ENCODE peak calls at places on chromosomes 11 and 22, in nine cellular contexts. P is NCI-H2227 treated with DMSO at 0.1 percent for 48 hours; T is HCEC 1CT; J is NCI-H1694 treated with DMSO at 0.1 percent for 48 hours; O is activated naive CD8-positive, alpha-beta T cell treated with anti-CD3 and anti-CD28 coated beads, Interleukin-2, amount 50 U/mL, for 24 hours; Q is AG20443; V is effector memory CD4-positive, alpha-beta T cell; Y is T-helper 2 cell; B is AML-193. S is an unnamed sample.

GRCh38 chr11:19570889-19571288 is 141.7 kb upstream of the NAV2 start:
- DNase-seq in P (no peak), T (no peak), J (no peak), O (no peak), Q (no peak), V (no peak), Y (no peak), B (no peak), S (no peak)

GRCh38 chr11:128174465-128175101 is 412.8 kb downstream of the ETS1 start:
- DNase-seq in P (no peak), T (peak; percentile 40), J (peak; percentile 13), O (no peak), Q (peak; percentile 64), V (no peak), Y (no peak), B (no peak), S (peak; percentile 58)

GRCh38 chr11:96008161-96008560 is 84.3 kb upstream of the MTMR2 start:
- DNase-seq in P (no peak), T (peak; percentile 81), J (no peak), O (no peak), Q (no peak), V (no peak), Y (no peak), B (no peak), S (no peak)

GRCh38 chr11:60918941-60919275 is 5.0 kb downstream of the TMEM109 start:
- DNase-seq in P (no peak), T (peak; percentile 36), J (no peak), O (no peak), Q (no peak), V (no peak), Y (no peak), B (no peak), S (peak; percentile 33)

GRCh38 chr11:14012836-14013235 is 50.3 kb downstream of the SPON1 start:
- DNase-seq in P (no peak), T (peak; percentile 44), J (no peak), O (no peak), Q (peak; percentile 59), V (no peak), Y (no peak), B (no peak), S (peak; percentile 62)

GRCh38 chr11:74871037-74871436 is 77.9 kb downstream of the XRRA1 start:
- DNase-seq in P (no peak), T (no peak), J (no peak), O (no peak), Q (no peak), V (no peak), Y (no peak), B (no peak), S (no peak)

GRCh38 chr11:44338031-44338430 is 28.1 kb upstream of the ALX4 start:
- DNase-seq in P (no peak), T (no peak), J (no peak), O (no peak), Q (no peak), V (no peak), Y (no peak), B (no peak), S (no peak)

GRCh38 chr11:121829159-121829643 is 286.8 kb downstream of the BLID start:
- DNase-seq in P (no peak), T (peak; percentile 97), J (no peak), O (no peak), Q (peak; percentile 90), V (no peak), Y (no peak), B (no peak), S (peak; percentile 93)

GRCh38 chr11:695332-695605 is 247 bp upstream of the DEAF1 start:
- DNase-seq in P (no peak), T (no peak), J (no peak), O (no peak), Q (no peak), V (no peak), Y (no peak), B (no peak), S (no peak)

GRCh38 chr11:131796089-131796488 is 425.7 kb downstream of the NTM start:
- DNase-seq in P (no peak), T (no peak), J (no peak), O (no peak), Q (no peak), V (no peak), Y (no peak), B (no peak), S (no peak)

GRCh38 chr22:46129390-46130041 is 20.8 kb upstream of the PPARA start:
- DNase-seq in P (no peak), T (no peak), J (no peak), O (no peak), Q (no peak), V (no peak), Y (no peak), B (peak; percentile 56), S (no peak)

GRCh38 chr11:112253605-112254242 is 6.9 kb downstream of the PLET1 start:
- DNase-seq in P (no peak), T (no peak), J (no peak), O (no peak), Q (no peak), V (no peak), Y (no peak), B (no peak), S (no peak)

GRCh38 chr11:11467278-11467677 is 114.2 kb upstream of the CSNK2A3 start:
- DNase-seq in P (no peak), T (no peak), J (no peak), O (no peak), Q (no peak), V (no peak), Y (no peak), B (no peak), S (no peak)

GRCh38 chr11:5125221-5125620 is 12.9 kb downstream of the OR52A5 start:
- DNase-seq in P (no peak), T (no peak), J (no peak), O (no peak), Q (no peak), V (no peak), Y (no peak), B (no peak), S (no peak)

GRCh38 chr11:93604276-93604675 is 57.2 kb upstream of the CEP295 start:
- DNase-seq in P (no peak), T (no peak), J (no peak), O (no peak), Q (no peak), V (no peak), Y (no peak), B (peak; percentile 66), S (no peak)

GRCh38 chr22:48210812-48211211 is 1448.4 kb downstream of the TBC1D22A start:
- DNase-seq in P (no peak), T (no peak), J (no peak), O (no peak), Q (no peak), V (no peak), Y (no peak), B (no peak), S (no peak)

S was measured in AG08395.